ENCODE peak calls at places on chromosomes 16 and 17, in seven cellular contexts. X is SHP77; G is endothelial cell; F is non-pigmented ciliary epithelial cell; I is mesenteric fat pad; E is heart right ventricle; H is stimulated activated CD8-positive, alpha-beta memory T cell treated with anti-CD3 and anti-CD28 coated beads, Interleukin-2, amount 100 ng/mL, for 48 hours. T is an unnamed sample.

GRCh38 chr16:11510178-11510973 is 76.3 kb downstream of the LITAF start:
- DNase-seq in X (no peak), G (no peak), F (no peak), I (no peak), E (no peak), H (no peak), T (no peak)

GRCh38 chr17:48546924-48547838 is 2.3 kb upstream of the HOXB2 start:
- DNase-seq in X (no peak), G (no peak), F (no peak), I (no peak), E (no peak), H (no peak), T (peak)

GRCh38 chr17:32878211-32878610 is 1.3 kb upstream of the MYO1D start:
- DNase-seq in X (no peak), G (no peak), F (no peak), I (no peak), E (no peak), H (no peak), T (no peak)

GRCh38 chr17:61065263-61065773 is 334.3 kb upstream of the TBX2 start:
- DNase-seq in X (no peak), G (no peak), F (peak), I (no peak), E (peak), H (no peak), T (no peak)

GRCh38 chr16:12582696-12583095 is 221.0 kb downstream of the CPPED1 start:
- DNase-seq in X (no peak), G (no peak), F (no peak), I (peak), E (no peak), H (no peak), T (no peak)

GRCh38 chr17:3692346-3692745 is 3.6 kb downstream of the P2RX5 start:
- DNase-seq in X (no peak), G (no peak), F (no peak), I (no peak), E (no peak), H (no peak), T (no peak)

GRCh38 chr17:63549946-63550815 is at the start of gene DCAF7:
- DNase-seq in X (peak), G (peak), F (peak), I (peak), E (peak), H (peak), T (peak)

GRCh38 chr17:74968361-74968780 is 4.2 kb downstream of the HID1 start:
- DNase-seq in X (no peak), G (no peak), F (no peak), I (no peak), E (no peak), H (no peak), T (no peak)

GRCh38 chr17:75003070-75003956 is 9.2 kb upstream of the MRPL58 start:
- DNase-seq in X (no peak), G (no peak), F (no peak), I (no peak), E (no peak), H (no peak), T (no peak)

GRCh38 chr17:28348979-28349378 is 8.3 kb downstream of the POLDIP2 start:
- DNase-seq in X (no peak), G (no peak), F (no peak), I (no peak), E (no peak), H (no peak), T (no peak)

GRCh38 chr17:3974138-3974687 is 10.0 kb upstream of the ATP2A3 start:
- DNase-seq in X (no peak), G (peak), F (no peak), I (no peak), E (no peak), H (no peak), T (no peak)

GRCh38 chr17:7367918-7368596 is 12.8 kb upstream of the TNK1 start:
- DNase-seq in X (no peak), G (no peak), F (no peak), I (no peak), E (no peak), H (no peak), T (no peak)

GRCh38 chr17:71631483-71631882 is 489.3 kb upstream of the SOX9 start:
- DNase-seq in X (no peak), G (no peak), F (no peak), I (no peak), E (no peak), H (no peak), T (no peak)

T was measured in NCI-H2081.